ENCODE peak calls at places on chromosomes 1 and 21, in nine cellular contexts. E, D, I, R, X, C, A, N and T are unnamed samples.

GRCh38 chr21:32253215-32253641 is 25.6 kb downstream of the MIS18A start:
- DNase-seq in E (peak; percentile 5), D (no peak), I (no peak), R (no peak), X (no peak), C (no peak), A (no peak), N (no peak), T (no peak)

GRCh38 chr1:245956225-245956624 is 550.9 kb downstream of the SMYD3 start:
- DNase-seq in E (peak; percentile 52), D (peak; percentile 13), I (peak; percentile 20), R (no peak), X (no peak), C (no peak), A (no peak), N (no peak), T (no peak)

GRCh38 chr21:34342476-34342875 is 21.3 kb upstream of the KCNE2 start:
- DNase-seq in E (no peak), D (no peak), I (no peak), R (no peak), X (no peak), C (no peak), A (no peak), N (no peak), T (no peak)

GRCh38 chr1:26839779-26840178 is 13.3 kb downstream of the ZDHHC18 start:
- DNase-seq in E (no peak), D (no peak), I (no peak), R (no peak), X (no peak), C (no peak), A (no peak), N (no peak), T (no peak)

GRCh38 chr1:245245021-245245667 is 90.4 kb downstream of the KIF26B start:
- DNase-seq in E (no peak), D (no peak), I (no peak), R (peak; percentile 39), X (peak; percentile 76), C (no peak), A (no peak), N (no peak), T (no peak)

GRCh38 chr1:200739499-200740290 is 1.0 kb downstream of the CAMSAP2 start:
- DNase-seq in E (peak; percentile 58), D (no peak), I (no peak), R (no peak), X (no peak), C (no peak), A (peak; percentile 45), N (peak; percentile 24), T (no peak)

GRCh38 chr1:224923726-224924125 is 5.7 kb upstream of the DNAH14 start:
- DNase-seq in E (no peak), D (no peak), I (no peak), R (no peak), X (no peak), C (no peak), A (no peak), N (no peak), T (no peak)

GRCh38 chr1:58762806-58763205 is 21.0 kb downstream of the JUN start:
- DNase-seq in E (peak; percentile 85), D (no peak), I (no peak), R (no peak), X (no peak), C (no peak), A (no peak), N (no peak), T (no peak)

GRCh38 chr1:30287976-30288375 is 435.4 kb downstream of the MATN1 start:
- DNase-seq in E (no peak), D (no peak), I (no peak), R (peak; percentile 34), X (no peak), C (no peak), A (no peak), N (no peak), T (no peak)

GRCh38 chr1:222243902-222244301 is 304.0 kb downstream of the HHIPL2 start:
- DNase-seq in E (peak; percentile 67), D (no peak), I (no peak), R (no peak), X (no peak), C (no peak), A (no peak), N (no peak), T (no peak)

GRCh38 chr1:31567956-31568570 is 8.3 kb upstream of the TINAGL1 start:
- DNase-seq in E (no peak), D (no peak), I (no peak), R (no peak), X (no peak), C (no peak), A (no peak), N (peak; percentile 52), T (no peak)

GRCh38 chr1:192732787-192733186 is 76.1 kb upstream of the RGS2 start:
- DNase-seq in E (peak; percentile 26), D (no peak), I (no peak), R (no peak), X (no peak), C (no peak), A (no peak), N (peak; percentile 47), T (no peak)

GRCh38 chr1:236089046-236089773 is 24.3 kb upstream of the NID1 start:
- DNase-seq in E (peak; percentile 84), D (no peak), I (no peak), R (no peak), X (no peak), C (no peak), A (no peak), N (no peak), T (no peak)

GRCh38 chr21:29376556-29376955 is 77.8 kb downstream of the BACH1 start:
- DNase-seq in E (peak; percentile 42), D (peak; percentile 30), I (peak; percentile 25), R (peak; percentile 60), X (no peak), C (peak; percentile 13), A (peak; percentile 37), N (peak; percentile 39), T (peak; percentile 40)

GRCh38 chr1:221549815-221550214 is 192.1 kb downstream of the DUSP10 start:
- DNase-seq in E (no peak), D (no peak), I (no peak), R (no peak), X (no peak), C (no peak), A (no peak), N (no peak), T (no peak)

GRCh38 chr1:36321119-36321951 is 2.1 kb downstream of the EVA1B start:
- DNase-seq in E (peak; percentile 22), D (no peak), I (no peak), R (peak; percentile 88), X (no peak), C (peak; percentile 49), A (no peak), N (no peak), T (peak; percentile 45)

GRCh38 chr1:192476802-192477298 is 98.7 kb upstream of the RGS1 start:
- DNase-seq in E (peak; percentile 79), D (no peak), I (no peak), R (no peak), X (no peak), C (no peak), A (no peak), N (no peak), T (no peak)